ENCODE peak calls at places on chromosome 21, in six cellular contexts. W is neural progenitor cell, J is hepatocyte, V is GM23338, I is PC-3, O is MM.1S. K is an unnamed sample.

GRCh38 chr21:35086357-35086756 is 37.3 kb upstream of the RUNX1 start:
- DNase-seq in W (no peak), J (no peak), V (no peak), I (peak), O (no peak), K (peak)

GRCh38 chr21:26624983-26625519 is 52.0 kb upstream of the CYYR1 start:
- DNase-seq in W (no peak), J (no peak), V (no peak), I (no peak), O (no peak), K (no peak)

GRCh38 chr21:33849839-33850238 is 65.8 kb downstream of the ATP5PO start:
- DNase-seq in W (no peak), J (no peak), V (no peak), I (peak), O (no peak), K (no peak)

GRCh38 chr21:16775056-16775455 is 737.8 kb upstream of the CXADR start:
- DNase-seq in W (peak), J (no peak), V (peak), I (no peak), O (no peak), K (no peak)

GRCh38 chr21:33434770-33435360 is 31.7 kb downstream of the IFNGR2 start:
- DNase-seq in W (no peak), J (peak), V (no peak), I (peak), O (peak), K (peak)

GRCh38 chr21:26117972-26118367 is 52.6 kb downstream of the APP start:
- DNase-seq in W (no peak), J (no peak), V (no peak), I (no peak), O (no peak), K (no peak)

GRCh38 chr21:34367320-34367935 is 3.6 kb downstream of the KCNE2 start:
- DNase-seq in W (peak), J (peak), V (peak), I (peak), O (peak), K (peak)

GRCh38 chr21:30251781-30252180 is 31.0 kb downstream of the KRTAP24-1 start:
- DNase-seq in W (no peak), J (no peak), V (no peak), I (peak), O (no peak), K (peak)

GRCh38 chr21:35048706-35049617 is at the start of gene RUNX1:
- DNase-seq in W (no peak), J (no peak), V (no peak), I (peak), O (peak), K (peak)

GRCh38 chr21:46604975-46605758 is at the start of gene S100B:
- DNase-seq in W (peak), J (no peak), V (peak), I (no peak), O (no peak), K (no peak)
- TF ChIP-seq EZH2 in W (no peak), J (no peak), V (no peak), I (no peak), O (no peak), K (no peak)

DNA sequence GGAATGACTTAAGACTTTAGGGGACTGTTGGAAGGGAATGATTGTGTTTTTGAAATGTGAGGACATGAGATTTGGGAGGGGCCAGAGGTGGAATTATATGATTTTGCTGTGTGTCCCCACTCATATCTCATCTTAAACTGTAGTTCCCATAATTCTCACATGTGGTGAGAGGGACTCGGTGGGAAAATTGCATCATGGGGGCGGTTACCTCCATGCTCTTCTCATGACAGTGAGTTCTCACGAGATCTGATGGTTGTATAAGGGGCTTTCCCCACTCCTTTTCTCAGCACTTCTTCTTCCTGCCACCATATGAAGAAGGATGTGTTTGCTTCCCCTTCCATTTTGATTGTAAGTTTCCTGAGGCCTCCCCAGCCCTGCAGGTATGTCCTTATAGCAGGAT is 35.0 kb upstream of the SCAF4 start:
- DNase-seq in W (no peak), J (no peak), V (no peak), I (no peak), O (no peak), K (no peak)
- H3K4me3 ChIP-seq in W (no peak), J (no peak), V (no peak), I (no peak), O (no peak), K (no peak)

DNA sequence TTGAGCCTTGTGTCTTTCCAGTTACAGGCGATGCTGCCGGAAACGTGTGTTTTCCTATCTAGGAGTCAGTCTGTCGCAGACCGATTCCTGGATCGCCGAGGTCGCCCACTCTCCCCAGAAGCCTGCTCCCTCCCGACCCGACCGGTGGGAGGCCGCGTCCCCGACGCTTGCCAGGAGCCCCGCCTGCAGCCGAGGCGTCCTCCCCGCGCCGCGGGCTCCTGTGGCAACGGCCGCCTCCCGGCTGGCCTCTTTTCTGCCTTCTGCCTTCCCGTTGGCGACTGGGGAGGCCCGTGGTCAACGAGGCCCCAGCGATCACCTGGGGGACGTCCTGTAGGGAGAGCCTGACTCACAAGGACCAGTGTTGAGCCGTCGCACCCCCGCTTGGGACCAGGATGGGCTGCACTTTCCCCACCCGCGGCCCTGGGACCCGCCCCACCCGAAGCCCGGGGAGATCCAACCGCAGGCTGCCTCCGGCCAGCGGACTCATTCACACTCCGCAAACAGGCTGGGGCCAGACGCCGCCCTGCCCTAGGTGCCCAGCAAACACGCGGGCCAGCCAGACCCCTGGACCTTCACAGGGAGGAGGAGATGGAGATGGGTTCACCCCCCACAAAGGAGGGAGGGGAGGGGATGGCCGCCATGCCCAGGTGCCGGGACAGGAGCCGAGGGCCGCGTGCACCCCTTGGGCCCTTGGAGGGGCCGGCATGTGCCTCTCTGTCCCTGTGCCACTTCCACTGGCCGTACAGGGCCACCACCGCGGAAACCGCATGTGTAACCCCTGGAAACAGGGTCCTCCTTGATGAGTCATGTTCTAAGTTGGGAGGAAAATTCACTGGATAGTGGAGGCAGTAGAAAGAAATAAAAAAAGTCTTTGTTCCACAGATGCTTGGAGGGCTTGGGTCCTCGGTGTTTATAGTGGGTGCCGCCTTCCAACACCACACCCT is 7.2 kb upstream of the COL6A1 start:
- DNase-seq in W (peak), J (peak), V (peak), I (peak), O (no peak), K (peak)
- TF ChIP-seq EZH2phosphoT487 in W (peak), J (no peak), V (no peak), I (no peak), O (no peak), K (no peak)

GRCh38 chr21:37006243-37006520 is 320 bp upstream of the RIPPLY3 start:
- DNase-seq in W (no peak), J (peak), V (no peak), I (no peak), O (no peak), K (peak)

GRCh38 chr21:37009740-37010341 is 3.3 kb downstream of the RIPPLY3 start:
- DNase-seq in W (peak), J (peak), V (peak), I (peak), O (peak), K (peak)

GRCh38 chr21:37008705-37009104 is 2.2 kb downstream of the RIPPLY3 start:
- DNase-seq in W (peak), J (no peak), V (peak), I (no peak), O (no peak), K (no peak)

GRCh38 chr21:37005548-37006242 is 807 bp upstream of the RIPPLY3 start:
- DNase-seq in W (peak), J (no peak), V (peak), I (no peak), O (no peak), K (no peak)

DNA sequence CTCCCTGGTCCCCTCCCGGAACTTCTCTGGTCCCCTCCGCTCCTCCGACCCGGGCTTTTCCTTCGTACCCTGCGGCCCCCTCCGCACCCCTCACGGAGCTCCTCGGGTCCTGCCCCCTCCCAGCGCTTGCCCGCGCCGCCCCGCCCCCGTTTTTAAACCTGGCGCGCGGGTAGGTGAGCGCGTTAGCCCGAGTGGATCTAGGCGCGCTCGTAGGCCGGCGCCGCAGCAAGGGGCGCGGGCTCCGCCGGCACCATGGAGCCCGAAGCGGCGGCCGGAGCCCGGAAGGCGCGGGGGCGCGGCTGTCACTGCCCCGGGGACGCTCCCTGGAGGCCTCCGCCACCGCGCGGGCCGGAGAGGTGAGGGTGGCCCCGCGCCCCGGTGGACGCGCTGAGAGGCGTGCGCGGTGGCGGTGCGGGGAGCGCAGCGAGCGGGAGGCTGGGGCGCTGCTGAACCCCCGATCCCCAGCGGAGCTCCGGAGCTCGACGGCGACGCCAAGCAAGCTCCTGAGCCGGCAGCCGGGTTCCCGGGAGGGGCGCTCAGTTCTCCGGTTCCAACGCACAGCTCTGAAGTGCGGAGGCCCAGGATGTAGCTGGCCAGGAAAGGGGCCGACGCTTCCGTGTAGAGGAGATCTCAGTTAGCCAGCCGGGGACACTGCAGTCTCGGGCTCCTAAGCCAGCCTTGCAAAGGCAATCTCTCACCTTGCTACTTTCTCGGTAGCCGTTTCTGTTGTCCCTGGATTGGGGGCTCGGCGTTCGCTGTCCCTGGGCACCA is at the start of gene RIPPLY3:
- DNase-seq in W (peak), J (peak), V (peak), I (peak), O (no peak), K (peak)
- TF ChIP-seq EZH2 in W (peak), J (no peak), V (peak), I (no peak), O (no peak), K (no peak)

DNA sequence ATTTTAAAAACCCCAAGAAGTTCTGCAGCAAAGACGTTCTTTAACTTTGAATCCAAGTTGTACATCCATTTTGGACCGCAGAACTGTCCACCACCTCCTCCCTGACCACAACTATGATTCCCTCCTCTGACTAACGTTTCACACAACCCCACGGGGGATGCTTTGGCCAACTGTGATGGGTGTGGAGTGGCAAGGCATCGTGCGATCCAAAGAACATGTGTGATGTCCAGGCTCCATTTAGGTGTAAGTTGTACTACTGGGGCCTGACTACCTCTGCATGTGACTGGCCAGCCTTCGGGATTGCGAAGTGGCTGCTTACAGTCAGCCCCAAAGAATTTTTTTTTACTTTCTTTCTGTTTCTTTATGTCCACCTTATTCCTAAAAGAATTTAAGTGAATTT is 6.7 kb downstream of the KCNJ15 start:
- DNase-seq in W (no peak), J (no peak), V (no peak), I (no peak), O (no peak), K (peak)
- H3K4me3 ChIP-seq in W (no peak), J (no peak), V (no peak), I (no peak), O (no peak), K (no peak)

GRCh38 chr21:45100866-45101265 is 26.5 kb downstream of the ADARB1 start:
- DNase-seq in W (no peak), J (no peak), V (no peak), I (no peak), O (no peak), K (no peak)

GRCh38 chr21:45102391-45102932 is 28.1 kb downstream of the ADARB1 start:
- DNase-seq in W (no peak), J (no peak), V (peak), I (peak), O (no peak), K (peak)

GRCh38 chr21:45105906-45106485 is 31.6 kb downstream of the ADARB1 start:
- DNase-seq in W (no peak), J (no peak), V (no peak), I (no peak), O (no peak), K (no peak)

GRCh38 chr21:45104560-45104959 is 30.2 kb downstream of the ADARB1 start:
- DNase-seq in W (no peak), J (no peak), V (no peak), I (peak), O (no peak), K (peak)

GRCh38 chr21:45103966-45104520 is 29.7 kb downstream of the ADARB1 start:
- DNase-seq in W (no peak), J (no peak), V (no peak), I (no peak), O (no peak), K (no peak)
- TF ChIP-seq EZH2phosphoT487 in W (no peak), J (no peak), V (no peak), I (no peak), O (no peak), K (no peak)

GRCh38 chr21:43829161-43829560 is 35.9 kb upstream of the AGPAT3 start:
- DNase-seq in W (no peak), J (no peak), V (no peak), I (no peak), O (no peak), K (no peak)

GRCh38 chr21:43825610-43825935 is 36.2 kb downstream of the RRP1 start:
- DNase-seq in W (no peak), J (no peak), V (no peak), I (no peak), O (no peak), K (no peak)

GRCh38 chr21:43825936-43826622 is 36.7 kb downstream of the RRP1 start:
- DNase-seq in W (peak), J (no peak), V (peak), I (peak), O (no peak), K (no peak)

GRCh38 chr21:43826623-43826974 is 37.2 kb downstream of the RRP1 start:
- DNase-seq in W (no peak), J (peak), V (no peak), I (no peak), O (no peak), K (no peak)

DNA sequence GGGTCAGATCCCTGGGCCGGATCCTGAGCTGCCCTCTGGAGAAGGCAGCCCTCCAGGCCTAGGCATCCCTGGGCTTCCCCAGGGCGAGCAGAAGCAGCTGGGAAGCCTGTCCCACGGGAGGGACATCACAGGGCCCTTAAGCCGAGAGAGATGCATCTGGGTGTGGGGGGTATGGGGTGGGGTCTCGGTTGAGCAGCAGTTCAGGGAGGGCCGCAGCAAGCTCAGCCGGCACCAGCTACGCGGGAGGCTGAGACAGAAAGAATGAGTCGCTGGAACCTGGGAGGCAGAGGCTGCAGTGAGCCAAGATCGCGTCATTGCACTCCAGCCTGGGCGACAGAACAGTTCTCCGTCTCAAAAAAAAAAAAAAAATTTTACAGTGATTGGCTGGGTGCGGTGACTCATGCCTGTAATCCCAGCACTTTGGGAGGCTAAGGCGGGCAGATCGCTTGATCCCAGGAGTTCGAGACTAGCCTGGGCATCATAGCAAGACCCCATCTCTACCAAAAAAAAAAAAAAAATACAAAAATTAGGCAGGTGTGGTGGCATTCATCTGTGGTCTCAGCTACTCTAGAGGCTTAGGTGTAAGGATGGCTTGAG is 37.7 kb downstream of the RRP1 start:
- DNase-seq in W (no peak), J (peak), V (no peak), I (peak), O (no peak), K (peak)
- TF ChIP-seq EZH2 in W (no peak), J (no peak), V (no peak), I (no peak), O (no peak), K (no peak)

GRCh38 chr21:42524341-42525227 is 10.9 kb downstream of the SLC37A1 start:
- DNase-seq in W (peak), J (peak), V (peak), I (peak), O (peak), K (peak)
- H3K4me3 ChIP-seq in W (peak), J (no peak), V (peak), I (no peak), O (peak), K (no peak)

GRCh38 chr21:28334407-28334806 is 658.3 kb downstream of the LTN1 start:
- DNase-seq in W (no peak), J (no peak), V (no peak), I (peak), O (no peak), K (no peak)

GRCh38 chr21:28337319-28337718 is 655.4 kb downstream of the LTN1 start:
- DNase-seq in W (peak), J (peak), V (peak), I (peak), O (peak), K (peak)

GRCh38 chr21:28333455-28334108 is 659.1 kb downstream of the LTN1 start:
- DNase-seq in W (no peak), J (no peak), V (no peak), I (no peak), O (no peak), K (peak)

GRCh38 chr21:28338906-28339305 is 653.8 kb downstream of the LTN1 start:
- DNase-seq in W (no peak), J (no peak), V (no peak), I (no peak), O (no peak), K (no peak)

GRCh38 chr21:28336299-28336698 is 656.4 kb downstream of the LTN1 start:
- DNase-seq in W (peak), J (peak), V (peak), I (peak), O (peak), K (peak)
- TF ChIP-seq EZH2phosphoT487 in W (no peak), J (no peak), V (no peak), I (no peak), O (no peak), K (no peak)

DNA sequence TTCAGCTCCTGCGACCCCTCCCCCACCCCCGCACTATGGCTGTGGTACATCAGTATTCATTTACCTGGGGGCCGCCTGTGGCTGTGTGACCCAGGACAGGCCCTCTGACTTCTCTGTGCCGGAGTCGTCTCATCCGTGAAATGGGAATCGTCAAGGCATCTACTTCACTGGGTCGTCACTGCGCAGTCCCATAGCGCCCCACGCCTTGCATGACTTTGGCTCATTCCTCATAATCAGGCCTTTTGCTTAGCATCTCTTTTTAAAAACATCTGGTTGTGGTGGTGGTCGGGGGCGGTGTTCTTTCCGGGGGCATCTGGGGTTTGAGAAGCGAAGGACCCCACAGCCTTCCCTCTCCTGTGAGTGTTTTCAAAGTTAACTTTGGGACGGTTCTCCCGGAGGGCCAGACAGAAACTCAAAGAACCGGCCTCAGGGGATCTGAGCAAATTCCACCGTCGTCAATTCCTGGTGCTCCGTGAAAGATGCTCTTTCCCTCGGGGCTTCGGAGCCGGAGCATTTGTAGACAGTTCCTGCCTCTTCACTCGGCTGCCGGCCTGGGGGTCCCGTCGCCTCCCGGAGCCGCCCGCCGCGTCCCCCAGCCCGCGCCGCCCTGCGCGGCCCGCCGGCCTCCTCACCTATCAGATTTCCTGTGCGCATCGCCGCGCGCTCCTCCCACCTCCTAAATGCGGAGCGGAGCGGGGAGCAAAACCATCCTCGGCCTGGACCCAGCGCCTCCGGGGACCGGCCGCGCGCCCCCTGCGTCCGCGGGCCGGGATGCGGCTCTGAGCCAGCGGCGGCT is at the start of gene B3GALT5:
- DNase-seq in W (peak), J (peak), V (peak), I (peak), O (no peak), K (no peak)
- TF ChIP-seq EZH2 in W (no peak), J (no peak), V (no peak), I (no peak), O (no peak), K (peak)

K was measured in GM23248.